ENCODE peak calls at places on chromosomes 7 and 10, in six cellular contexts. T is IMR-90; B is stimulated activated CD8-positive, alpha-beta memory T cell treated with anti-CD3 and anti-CD28 coated beads, Interleukin-7, amount 100 ng/mL, for 24 hours; D is H54; Z is NCI-H1417; I is left ventricle myocardium superior. A is an unnamed sample.
A peak's percentile ranks its signal among the peaks of the same experiment; 100 is the strongest.

GRCh38 chr7:36260481-36260880 is 107.4 kb downstream of the EEPD1 start:
- DNase-seq in T (no peak), B (no peak), D (no peak), Z (no peak), I (no peak), A (no peak)

GRCh38 chr10:86644412-86645110 is 9.8 kb upstream of the OPN4 start:
- DNase-seq in T (peak; percentile 27), B (no peak), D (no peak), Z (no peak), I (peak; percentile 56), A (no peak)

GRCh38 chr10:43573250-43574034 is 974 bp downstream of the ZNF239 start:
- DNase-seq in T (peak; percentile 31), B (no peak), D (no peak), Z (no peak), I (no peak), A (no peak)

GRCh38 chr7:20229652-20230500 is 12.7 kb upstream of the MACC1 start:
- DNase-seq in T (peak; percentile 93), B (no peak), D (peak; percentile 38), Z (no peak), I (no peak), A (peak; percentile 68)

GRCh38 chr10:44042075-44042770 is 342.7 kb downstream of the CXCL12 start:
- DNase-seq in T (no peak), B (no peak), D (no peak), Z (no peak), I (no peak), A (no peak)

GRCh38 chr10:123967626-123968243 is 76.1 kb upstream of the CPXM2 start:
- DNase-seq in T (peak; percentile 11), B (peak; percentile 27), D (peak; percentile 61), Z (peak; percentile 65), I (peak; percentile 79), A (peak; percentile 85)

GRCh38 chr10:132384618-132385510 is 12.1 kb upstream of the PWWP2B start:
- DNase-seq in T (no peak), B (no peak), D (no peak), Z (no peak), I (no peak), A (no peak)

GRCh38 chr10:26588611-26589010 is 108.9 kb upstream of the PDSS1 start:
- DNase-seq in T (no peak), B (no peak), D (no peak), Z (no peak), I (no peak), A (no peak)

GRCh38 chr10:50367732-50368131 is 116.4 kb upstream of the ASAH2 start:
- DNase-seq in T (peak; percentile 54), B (no peak), D (no peak), Z (peak; percentile 34), I (no peak), A (no peak)

GRCh38 chr10:24897326-24897926 is 55.0 kb downstream of the PRTFDC1 start:
- DNase-seq in T (peak; percentile 78), B (no peak), D (no peak), Z (no peak), I (no peak), A (no peak)

GRCh38 chr7:141666071-141666470 is 35.9 kb downstream of the DENND11 start:
- DNase-seq in T (no peak), B (no peak), D (no peak), Z (no peak), I (no peak), A (no peak)

GRCh38 chr7:151727579-151728285 is 149.2 kb downstream of the PRKAG2 start:
- DNase-seq in T (peak; percentile 97), B (peak; percentile 20), D (peak; percentile 95), Z (peak; percentile 36), I (peak; percentile 79), A (peak; percentile 96)

GRCh38 chr10:51109821-51110533 is 35.7 kb downstream of the PRKG1 start:
- DNase-seq in T (peak; percentile 85), B (no peak), D (no peak), Z (no peak), I (no peak), A (peak; percentile 13)

GRCh38 chr10:12500406-12501303 is 151.3 kb downstream of the CAMK1D start:
- DNase-seq in T (no peak), B (no peak), D (no peak), Z (peak; percentile 72), I (no peak), A (no peak)

GRCh38 chr10:64014281-64014680 is 493.1 kb downstream of the REEP3 start:
- DNase-seq in T (no peak), B (no peak), D (no peak), Z (no peak), I (no peak), A (no peak)

GRCh38 chr10:1309969-1310789 is 254.0 kb downstream of the WDR37 start:
- DNase-seq in T (no peak), B (no peak), D (no peak), Z (no peak), I (no peak), A (no peak)

GRCh38 chr10:68167271-68167670 is 58.0 kb downstream of the MYPN start:
- DNase-seq in T (peak; percentile 56), B (no peak), D (no peak), Z (no peak), I (no peak), A (no peak)

GRCh38 chr7:144842377-144842851 is 6.6 kb upstream of the TPK1 start:
- DNase-seq in T (no peak), B (no peak), D (no peak), Z (no peak), I (peak; percentile 28), A (peak; percentile 22)

GRCh38 chr7:52369922-52370321 is 665.5 kb upstream of the POM121L12 start:
- DNase-seq in T (no peak), B (no peak), D (no peak), Z (no peak), I (no peak), A (no peak)

GRCh38 chr10:24344279-24344678 is 135.3 kb downstream of the KIAA1217 start:
- DNase-seq in T (peak; percentile 98), B (no peak), D (peak; percentile 34), Z (no peak), I (no peak), A (peak; percentile 82)

GRCh38 chr10:103910442-103911000 is 7.5 kb downstream of the STN1 start:
- DNase-seq in T (no peak), B (no peak), D (no peak), Z (no peak), I (no peak), A (no peak)

A was measured in RWPE1.